ENCODE peak calls at places on chromosome 6, in six cellular contexts. M is GM23338, I is H1, X is K562, R is HepG2, C is GM12878. B is an unnamed sample.

GRCh38 chr6:144477841-144478240 is 192.7 kb downstream of the UTRN start:
- DNase-seq in X (no peak), M (no peak), I (no peak), C (no peak), R (no peak), B (no peak)

GRCh38 chr6:143227675-143228074 is 167.0 kb downstream of the AIG1 start:
- DNase-seq in M (no peak), X (peak; percentile 34), C (no peak), I (no peak), R (no peak), B (no peak)

GRCh38 chr6:113762611-113763010 is 94.5 kb upstream of the MARCKS start:
- DNase-seq in I (no peak), R (no peak), M (no peak), C (no peak), X (no peak), B (no peak)

GRCh38 chr6:5190467-5190866 is 70.3 kb downstream of the LYRM4 start:
- DNase-seq in X (no peak), C (no peak), M (no peak), I (no peak), R (peak; percentile 89), B (no peak)

GRCh38 chr6:110183292-110183691 is 3.1 kb downstream of the CDC40 start:
- DNase-seq in C (no peak), X (no peak), M (no peak), I (no peak), R (no peak), B (no peak)

GRCh38 chr6:30836431-30836866 is 47.9 kb upstream of the DDR1 start:
- DNase-seq in C (no peak), I (no peak), X (no peak), R (no peak), M (no peak), B (no peak)

GRCh38 chr6:5772634-5773230 is 234.0 kb downstream of the NRN1 start:
- DNase-seq in C (no peak), X (no peak), I (no peak), R (no peak), M (no peak), B (no peak)

GRCh38 chr6:44051516-44051915 is 75.7 kb downstream of the MRPL14 start:
- DNase-seq in R (no peak), I (no peak), X (no peak), M (no peak), C (no peak), B (no peak)

GRCh38 chr6:85673198-85674139 is 30.8 kb upstream of the SYNCRIP start:
- DNase-seq in M (peak; percentile 20), I (peak; percentile 36), X (no peak), C (no peak), R (no peak), B (no peak)

GRCh38 chr6:134345780-134346179 is 27.9 kb upstream of the SGK1 start:
- DNase-seq in I (no peak), C (no peak), X (no peak), M (no peak), R (no peak), B (no peak)

GRCh38 chr6:91816335-91816734 is 1229.5 kb upstream of the MAP3K7 start:
- DNase-seq in C (no peak), R (no peak), X (no peak), I (no peak), M (no peak), B (no peak)

GRCh38 chr6:6870914-6871313 is 236.8 kb upstream of the RREB1 start:
- DNase-seq in I (no peak), C (no peak), X (no peak), M (no peak), R (no peak), B (no peak)

GRCh38 chr6:65259982-65260381 is 447.0 kb downstream of the EYS start:
- DNase-seq in C (no peak), X (no peak), M (peak; percentile 19), I (no peak), R (no peak), B (no peak)

GRCh38 chr6:101489456-101489855 is 95.9 kb downstream of the GRIK2 start:
- DNase-seq in R (no peak), C (no peak), M (no peak), I (no peak), X (no peak), B (no peak)

GRCh38 chr6:79808846-79809245 is 138.5 kb downstream of the ELOVL4 start:
- DNase-seq in X (no peak), I (no peak), M (no peak), R (no peak), C (no peak), B (no peak)

GRCh38 chr6:37517411-37517812 is 17.7 kb upstream of the CCDC167 start:
- DNase-seq in I (no peak), R (no peak), M (no peak), X (no peak), C (no peak), B (no peak)

GRCh38 chr6:150081702-150082101 is 12.8 kb upstream of the ULBP3 start:
- DNase-seq in I (no peak), X (no peak), R (no peak), M (no peak), C (no peak), B (no peak)

GRCh38 chr6:43736211-43736786 is 33.7 kb upstream of the VEGFA start:
- DNase-seq in R (peak; percentile 58), M (no peak), X (no peak), C (no peak), I (no peak), B (no peak)

GRCh38 chr6:132768051-132768517 is 10.4 kb upstream of the VNN2 start:
- DNase-seq in I (peak; percentile 82), R (peak; percentile 55), M (peak; percentile 88), X (peak; percentile 64), C (no peak), B (peak; percentile 69)

GRCh38 chr6:114304304-114304887 is 38.4 kb downstream of the HS3ST5 start:
- DNase-seq in M (peak; percentile 50), R (peak; percentile 19), X (no peak), I (no peak), C (no peak), B (no peak)

GRCh38 chr6:158642805-158643489 is 1.6 kb downstream of the DYNLT1 start:
- DNase-seq in I (no peak), X (no peak), M (no peak), C (no peak), R (no peak), B (no peak)

GRCh38 chr6:140002406-140003022 is 628.1 kb upstream of the CITED2 start:
- DNase-seq in I (no peak), M (peak; percentile 1), X (no peak), C (no peak), R (no peak), B (no peak)

GRCh38 chr6:41503841-41504525 is 42.2 kb upstream of the FOXP4 start:
- DNase-seq in R (peak; percentile 52), X (no peak), C (no peak), M (peak; percentile 72), I (peak; percentile 66), B (peak; percentile 40)

GRCh38 chr6:72149715-72150114 is 263.4 kb downstream of the RIMS1 start:
- DNase-seq in I (no peak), R (no peak), C (no peak), X (no peak), M (no peak), B (no peak)

GRCh38 chr6:33965766-33966165 is 162.0 kb upstream of the MLN start:
- DNase-seq in C (no peak), I (no peak), M (no peak), X (no peak), R (no peak), B (no peak)

GRCh38 chr6:54813901-54814300 is 32.7 kb upstream of the FAM83B start:
- DNase-seq in X (no peak), C (no peak), M (no peak), I (no peak), R (no peak), B (no peak)

GRCh38 chr6:73566954-73567591 is 46.2 kb upstream of the EEF1A1 start:
- DNase-seq in R (peak; percentile 96), X (no peak), M (peak; percentile 37), C (no peak), I (no peak), B (no peak)

DNA sequence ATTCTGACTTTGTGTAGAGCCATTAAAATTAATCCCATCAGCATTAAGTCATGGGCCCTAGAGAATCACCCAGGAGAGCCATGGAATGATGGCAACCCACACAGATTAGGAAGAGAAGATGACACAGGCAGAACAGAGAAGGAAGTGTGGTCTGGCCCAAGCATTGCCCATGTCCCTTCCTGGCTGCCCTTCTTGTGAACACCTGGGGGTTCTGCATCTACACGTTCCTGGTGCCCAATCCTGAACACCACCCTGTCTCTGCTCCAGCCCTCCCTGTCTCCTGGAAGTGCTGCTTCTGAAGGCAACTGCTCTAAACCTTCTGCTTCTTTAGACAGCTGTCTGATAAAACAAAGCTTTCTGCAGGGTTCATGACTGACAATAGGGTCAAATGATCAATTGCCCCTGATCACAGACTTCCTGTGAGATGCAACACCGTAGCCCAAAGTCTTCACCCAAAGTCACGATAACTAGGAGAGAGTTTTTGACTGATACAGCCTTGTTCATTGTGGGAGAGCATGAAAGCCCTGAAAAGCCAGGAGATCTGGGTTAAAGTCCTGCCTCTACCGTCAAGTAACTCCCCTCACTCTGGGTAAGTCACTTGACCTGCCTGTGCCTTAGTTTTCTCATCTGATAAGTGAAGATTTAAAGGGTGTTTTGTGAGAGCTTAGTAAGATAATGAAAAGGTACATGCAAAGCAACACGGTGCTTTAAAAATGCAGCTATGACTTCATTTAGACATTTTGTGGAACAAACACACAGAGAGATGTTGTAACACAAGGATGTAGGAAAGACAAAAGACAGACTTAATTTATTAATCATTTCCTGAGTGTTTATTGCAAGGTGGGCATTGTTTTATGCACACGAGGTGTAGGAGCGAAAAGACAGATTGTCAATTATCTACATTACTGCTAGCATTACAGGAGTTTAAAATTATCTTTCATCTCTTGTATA is 291.2 kb upstream of the STXBP5 start:
- DNase-seq in C (no peak), M (no peak), R (no peak), I (no peak), X (no peak), B (no peak)
- TF ChIP-seq CREB1 in C (no peak), M (no peak), R (no peak), I (no peak), X (no peak), B (no peak)

GRCh38 chr6:90197854-90198496 is 98.7 kb downstream of the BACH2 start:
- DNase-seq in C (no peak), X (no peak), M (peak; percentile 43), R (peak; percentile 16), I (no peak), B (no peak)
- TF ChIP-seq CREB1 in C (no peak), X (no peak), M (no peak), R (no peak), I (no peak), B (no peak)

GRCh38 chr6:19231878-19232519 is 605.2 kb upstream of the ID4 start:
- DNase-seq in I (no peak), C (no peak), X (no peak), R (no peak), M (no peak), B (no peak)
- TF ChIP-seq CREB1 in I (no peak), C (no peak), X (no peak), R (no peak), M (no peak), B (no peak)

GRCh38 chr6:83812595-83812994 is 40.6 kb upstream of the RIPPLY2 start:
- DNase-seq in R (no peak), M (no peak), X (no peak), I (no peak), C (no peak), B (no peak)

DNA sequence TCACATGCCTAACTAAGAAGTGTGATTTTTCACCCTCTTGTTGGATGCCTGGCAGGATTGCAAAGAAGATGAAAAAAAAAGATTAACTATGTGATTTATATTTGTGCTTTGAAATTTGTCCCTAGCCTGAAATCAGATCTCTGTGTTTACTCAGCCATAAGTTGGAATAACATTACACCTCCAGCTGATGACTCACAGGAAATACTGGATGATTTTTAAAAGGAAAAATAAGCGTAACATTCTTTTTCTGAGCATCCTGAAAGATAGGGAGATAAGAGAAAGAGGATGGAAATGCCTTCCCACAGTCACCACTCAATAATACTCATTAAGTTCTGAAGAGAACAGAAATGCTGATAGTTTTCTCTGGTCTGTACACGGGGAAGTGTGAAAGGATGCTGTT is 37.5 kb upstream of the RIPPLY2 start:
- DNase-seq in R (no peak), C (no peak), M (no peak), I (no peak), X (no peak), B (no peak)
- TF ChIP-seq CREB1 in R (no peak), C (no peak), M (no peak), I (no peak), X (no peak), B (no peak)

B was measured in WTC11.